ENCODE peak calls at places on chromosomes 16 and 17, in six cellular contexts. K is tibial nerve; P is MM.1S; H is sigmoid colon; N is heart left ventricle; G is CD8-positive, alpha-beta memory T cell. X is an unnamed sample.

GRCh38 chr17:3918372-3919122 is 2.3 kb upstream of the P2RX1 start:
- DNase-seq in K (no peak), N (peak; percentile 50), P (no peak), H (no peak), G (no peak), X (no peak)

GRCh38 chr17:50201226-50201854 is at the start of gene COL1A1:
- DNase-seq in G (no peak), K (peak; percentile 76), N (peak; percentile 80), H (peak; percentile 97), P (no peak), X (peak; percentile 8)

GRCh38 chr17:78180083-78180482 is 6.8 kb downstream of the TK1 start:
- DNase-seq in N (no peak), P (peak; percentile 52), G (no peak), H (no peak), K (no peak), X (no peak)

GRCh38 chr16:2432801-2433505 is 3.7 kb downstream of the CCNF start:
- DNase-seq in G (no peak), K (no peak), P (no peak), H (no peak), N (no peak), X (no peak)

GRCh38 chr17:82545071-82545462 is 25.5 kb downstream of the FOXK2 start:
- DNase-seq in G (no peak), K (no peak), P (no peak), H (peak; percentile 90), N (no peak), X (no peak)

GRCh38 chr16:636206-637080 is at the start of gene METTL26:
- DNase-seq in N (peak; percentile 96), K (peak; percentile 96), G (peak; percentile 94), H (peak; percentile 98), P (peak; percentile 96), X (peak; percentile 93)

GRCh38 chr16:53495325-53495724 is 7.7 kb downstream of the AKTIP start:
- DNase-seq in G (no peak), H (no peak), N (no peak), K (no peak), P (no peak), X (no peak)

GRCh38 chr17:65405563-65405962 is 155.9 kb downstream of the AXIN2 start:
- DNase-seq in P (no peak), G (no peak), K (no peak), H (no peak), N (no peak), X (no peak)

GRCh38 chr17:29622337-29623282 is at the start of gene CORO6:
- DNase-seq in H (peak; percentile 83), P (peak; percentile 70), G (peak; percentile 64), K (peak; percentile 60), N (peak; percentile 64), X (peak; percentile 57)

GRCh38 chr16:3099732-3100499 is 822 bp upstream of the ZSCAN10 start:
- DNase-seq in H (peak; percentile 92), K (peak; percentile 77), P (peak; percentile 92), G (peak; percentile 78), N (peak; percentile 92), X (peak; percentile 82)

GRCh38 chr17:7042507-7043194 is 1.2 kb downstream of the SLC16A11 start:
- DNase-seq in G (peak; percentile 63), N (no peak), H (no peak), P (peak; percentile 2), K (no peak), X (peak; percentile 50)

GRCh38 chr16:48576927-48577326 is 33.1 kb downstream of the N4BP1 start:
- DNase-seq in P (no peak), H (no peak), K (no peak), G (no peak), N (no peak), X (no peak)

GRCh38 chr17:3167574-3167973 is 29.7 kb upstream of the OR1A2 start:
- DNase-seq in P (peak; percentile 10), N (no peak), K (no peak), G (no peak), H (no peak), X (no peak)

GRCh38 chr16:89401641-89402445 is 88.5 kb downstream of the ANKRD11 start:
- DNase-seq in K (no peak), P (no peak), N (no peak), H (no peak), G (no peak), X (no peak)

GRCh38 chr17:39659286-39660010 is 5.7 kb upstream of the TCAP start:
- DNase-seq in K (no peak), H (no peak), G (peak; percentile 45), P (no peak), N (no peak), X (no peak)
- H3K4me1 ChIP-seq in K (peaks cover 79% of the 10 kb centered on the region), H (peaks cover 9% of the 10 kb centered on the region), G (peaks cover 22% of the 10 kb centered on the region), P (no peaks in the 10 kb centered on the region), N (peaks cover 51% of the 10 kb centered on the region), X (no peaks in the 10 kb centered on the region)

DNA sequence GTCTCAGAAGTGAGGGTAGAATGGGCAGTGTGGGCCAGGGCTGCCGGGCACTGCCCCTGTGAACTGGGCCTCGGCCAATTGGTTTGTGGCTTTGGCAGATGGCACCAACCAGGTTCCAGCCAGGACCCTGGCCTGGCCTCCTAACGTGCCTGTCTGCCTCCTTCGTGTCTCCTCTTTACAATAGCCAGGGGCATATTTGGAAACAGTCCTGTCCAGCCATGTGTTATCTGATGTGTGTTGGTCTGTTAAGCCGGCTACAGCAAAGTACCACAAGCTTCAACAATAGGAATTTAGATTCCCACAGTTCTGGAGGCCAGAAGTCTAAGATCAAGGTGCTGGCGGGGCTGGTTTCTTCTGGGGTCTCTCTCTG is 14.6 kb downstream of the CRISPLD2 start:
- DNase-seq in P (no peak), N (no peak), K (no peak), H (no peak), G (no peak), X (no peak)
- H3K4me1 ChIP-seq in P (no peaks in the 10 kb centered on the region), N (peaks cover 13% of the 10 kb centered on the region), K (peaks cover 77% of the 10 kb centered on the region), H (peaks cover 96% of the 10 kb centered on the region), G (no peaks in the 10 kb centered on the region), X (no peaks in the 10 kb centered on the region)

GRCh38 chr17:1647802-1648581 is 1.7 kb downstream of the RILP start:
- DNase-seq in K (peak; percentile 36), N (peak; percentile 57), H (peak; percentile 85), G (no peak), P (no peak), X (no peak)
- H3K4me1 ChIP-seq in K (peaks cover 70% of the 10 kb centered on the region), N (peaks cover 41% of the 10 kb centered on the region), H (peaks cover 47% of the 10 kb centered on the region), G (peaks cover 24% of the 10 kb centered on the region), P (peaks cover 19% of the 10 kb centered on the region), X (peaks cover 28% of the 10 kb centered on the region)

DNA sequence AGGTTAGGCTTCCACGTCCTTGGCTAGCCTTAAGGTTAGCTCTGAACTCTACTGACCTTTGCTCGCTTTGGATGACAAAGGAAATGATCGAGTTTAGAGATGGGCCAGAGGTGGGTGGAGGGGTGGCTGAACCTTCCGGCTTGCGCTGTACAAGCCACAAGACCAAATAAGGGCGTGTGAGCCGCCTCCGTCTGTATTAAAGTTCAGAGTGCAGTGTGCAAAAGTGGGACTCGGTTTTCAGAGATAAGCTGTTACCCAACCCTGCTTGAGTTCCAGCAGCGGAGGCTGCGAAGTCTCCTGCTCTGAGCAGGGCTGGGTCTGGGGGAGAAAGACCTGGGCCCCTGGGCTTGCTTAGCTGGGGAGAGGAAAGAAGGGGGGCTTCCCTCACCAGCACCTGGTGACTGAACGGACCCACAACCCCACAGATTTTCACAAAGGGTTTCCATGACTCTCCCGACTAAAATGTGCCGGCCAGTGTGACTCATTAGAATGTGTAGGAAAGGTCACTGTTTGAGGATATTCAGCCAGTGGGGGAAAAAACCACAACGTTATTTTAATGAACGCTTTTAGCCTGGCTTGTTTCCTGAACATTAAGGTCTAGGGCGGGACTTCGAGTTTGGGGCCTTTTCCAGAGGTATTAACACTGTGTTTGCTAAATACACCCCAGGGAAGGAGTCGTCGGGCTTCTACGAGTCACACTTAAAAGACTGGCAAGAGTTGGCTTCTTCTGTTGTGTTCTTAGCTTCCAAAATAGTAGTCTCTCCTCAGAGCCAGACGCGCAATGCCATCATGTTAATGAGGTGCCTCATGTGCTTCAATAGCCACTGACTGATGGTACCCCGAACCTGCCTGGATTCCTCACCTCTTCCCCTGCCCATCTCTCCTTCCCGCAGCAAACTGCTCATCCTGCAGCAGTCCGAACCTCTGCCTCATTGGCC is 67.0 kb downstream of the CENPV start:
- DNase-seq in H (peak; percentile 93), N (peak; percentile 78), K (peak; percentile 73), G (peak; percentile 74), P (no peak), X (peak; percentile 81)
- H3K4me1 ChIP-seq in H (peaks cover 30% of the 10 kb centered on the region), N (peaks cover 7% of the 10 kb centered on the region), K (peaks cover 38% of the 10 kb centered on the region), G (peaks cover 50% of the 10 kb centered on the region), P (peaks cover 6% of the 10 kb centered on the region), X (peaks cover 53% of the 10 kb centered on the region)

X was measured in CD4-positive, alpha-beta memory T cell.